ENCODE peak calls at places on chromosome 18, in four cellular contexts. One of them, this sample, is unnamed.

GRCh38 chr18:903703-904102 is 968 bp upstream of the ADCYAP1 start:
- DNase-seq in H9: peak; percentile 73
- DNase-seq in H1: peak; percentile 88
- DNase-seq in IMR-90: peak; percentile 10
- DNase-seq in this sample: peak; percentile 73

GRCh38 chr18:42976869-42977268 is 138.6 kb downstream of the RIT2 start:
- DNase-seq in H9: no peak
- DNase-seq in IMR-90: no peak
- DNase-seq in H1: no peak
- DNase-seq in this sample: peak; percentile 35

GRCh38 chr18:46296656-46297055 is 192.5 kb downstream of the HAUS1 start:
- DNase-seq in H1: no peak
- DNase-seq in IMR-90: no peak
- DNase-seq in H9: no peak
- DNase-seq in this sample: no peak

GRCh38 chr18:79077181-79077580 is 8.0 kb downstream of the ATP9B start:
- DNase-seq in IMR-90: no peak
- DNase-seq in H9: no peak
- DNase-seq in H1: no peak
- DNase-seq in this sample: peak; percentile 35

GRCh38 chr18:52394602-52395001 is 54.6 kb downstream of the DCC start:
- DNase-seq in H1: no peak
- DNase-seq in IMR-90: no peak
- DNase-seq in H9: no peak
- DNase-seq in this sample: no peak

GRCh38 chr18:79935098-79935480 is 16.4 kb downstream of the SLC66A2 start:
- DNase-seq in IMR-90: no peak
- DNase-seq in H9: peak; percentile 15
- DNase-seq in H1: no peak
- DNase-seq in this sample: no peak

GRCh38 chr18:57624988-57625387 is 3.4 kb upstream of the NARS1 start:
- DNase-seq in IMR-90: peak; percentile 52
- DNase-seq in H9: no peak
- DNase-seq in H1: no peak
- DNase-seq in this sample: peak; percentile 21

GRCh38 chr18:79203017-79203605 is 133.9 kb downstream of the ATP9B start:
- DNase-seq in H9: no peak
- DNase-seq in IMR-90: peak; percentile 50
- DNase-seq in H1: no peak
- DNase-seq in this sample: no peak

GRCh38 chr18:64115906-64116305 is 33.0 kb downstream of the LINC00305 start:
- DNase-seq in H1: no peak
- DNase-seq in IMR-90: no peak
- DNase-seq in H9: no peak
- DNase-seq in this sample: no peak

GRCh38 chr18:79507546-79508480 is 112.1 kb downstream of the NFATC1 start:
- DNase-seq in H9: no peak
- DNase-seq in H1: no peak
- DNase-seq in IMR-90: peak; percentile 41
- DNase-seq in this sample: no peak

GRCh38 chr18:31667185-31667584 is 17.2 kb downstream of the B4GALT6 start:
- DNase-seq in H1: no peak
- DNase-seq in H9: no peak
- DNase-seq in IMR-90: peak; percentile 17
- DNase-seq in this sample: no peak

GRCh38 chr18:29430416-29430815 is 1253.5 kb upstream of the CDH2 start:
- DNase-seq in H9: no peak
- DNase-seq in H1: no peak
- DNase-seq in IMR-90: peak; percentile 5
- DNase-seq in this sample: peak; percentile 21

GRCh38 chr18:47737198-47737830 is 193.1 kb downstream of the SMAD2 start:
- DNase-seq in IMR-90: no peak
- DNase-seq in H9: no peak
- DNase-seq in H1: peak; percentile 23
- DNase-seq in this sample: no peak

GRCh38 chr18:59272221-59272888 is 899 bp downstream of the RAX start:
- DNase-seq in H9: no peak
- DNase-seq in H1: peak; percentile 78
- DNase-seq in IMR-90: no peak
- DNase-seq in this sample: no peak

GRCh38 chr18:40041951-40042350 is 1913.1 kb upstream of the PIK3C3 start:
- DNase-seq in H1: no peak
- DNase-seq in H9: peak; percentile 34
- DNase-seq in IMR-90: no peak
- DNase-seq in this sample: no peak

GRCh38 chr18:80104364-80104779 is 4.7 kb upstream of the ADNP2 start:
- DNase-seq in H1: peak; percentile 59
- DNase-seq in H9: peak; percentile 48
- DNase-seq in IMR-90: no peak
- DNase-seq in this sample: peak; percentile 97

GRCh38 chr18:3902676-3903075 is 452.7 kb downstream of the TGIF1 start:
- DNase-seq in H9: no peak
- DNase-seq in H1: no peak
- DNase-seq in IMR-90: peak; percentile 50
- DNase-seq in this sample: no peak

GRCh38 chr18:49911414-49911813 is 98.1 kb upstream of the ACAA2 start:
- DNase-seq in IMR-90: no peak
- DNase-seq in H1: no peak
- DNase-seq in H9: no peak
- DNase-seq in this sample: peak; percentile 78

GRCh38 chr18:32036506-32037210 is 18.0 kb downstream of the RNF125 start:
- DNase-seq in H9: no peak
- DNase-seq in IMR-90: no peak
- DNase-seq in H1: peak; percentile 11
- DNase-seq in this sample: no peak

GRCh38 chr18:44779893-44780292 is 99.2 kb downstream of the SETBP1 start:
- DNase-seq in H1: no peak
- DNase-seq in H9: no peak
- DNase-seq in IMR-90: no peak
- DNase-seq in this sample: no peak
- H3K56ac ChIP-seq in H1: no peak overlapping the region
- H3K56ac ChIP-seq in H9: no peak overlapping the region
- H3K56ac ChIP-seq in IMR-90: no peak overlapping the region
- H3K56ac ChIP-seq in this sample: no peak overlapping the region

GRCh38 chr18:9969247-9969646 is 55.4 kb downstream of the VAPA start:
- DNase-seq in IMR-90: no peak
- DNase-seq in H9: no peak
- DNase-seq in H1: no peak
- DNase-seq in this sample: no peak
- H2BK15ac ChIP-seq in IMR-90: no peak overlapping the region
- H2BK15ac ChIP-seq in H9: no peak overlapping the region
- H2BK15ac ChIP-seq in H1: no peak overlapping the region
- H2BK15ac ChIP-seq in this sample: no peak overlapping the region

GRCh38 chr18:8279931-8280330 is 329.3 kb upstream of the RAB12 start:
- DNase-seq in H9: no peak
- DNase-seq in H1: no peak
- DNase-seq in IMR-90: no peak
- DNase-seq in this sample: no peak
- H3K56ac ChIP-seq in H9: no peak overlapping the region
- H3K56ac ChIP-seq in H1: no peak overlapping the region
- H3K56ac ChIP-seq in IMR-90: no peak overlapping the region
- H3K56ac ChIP-seq in this sample: no peak overlapping the region

DNA sequence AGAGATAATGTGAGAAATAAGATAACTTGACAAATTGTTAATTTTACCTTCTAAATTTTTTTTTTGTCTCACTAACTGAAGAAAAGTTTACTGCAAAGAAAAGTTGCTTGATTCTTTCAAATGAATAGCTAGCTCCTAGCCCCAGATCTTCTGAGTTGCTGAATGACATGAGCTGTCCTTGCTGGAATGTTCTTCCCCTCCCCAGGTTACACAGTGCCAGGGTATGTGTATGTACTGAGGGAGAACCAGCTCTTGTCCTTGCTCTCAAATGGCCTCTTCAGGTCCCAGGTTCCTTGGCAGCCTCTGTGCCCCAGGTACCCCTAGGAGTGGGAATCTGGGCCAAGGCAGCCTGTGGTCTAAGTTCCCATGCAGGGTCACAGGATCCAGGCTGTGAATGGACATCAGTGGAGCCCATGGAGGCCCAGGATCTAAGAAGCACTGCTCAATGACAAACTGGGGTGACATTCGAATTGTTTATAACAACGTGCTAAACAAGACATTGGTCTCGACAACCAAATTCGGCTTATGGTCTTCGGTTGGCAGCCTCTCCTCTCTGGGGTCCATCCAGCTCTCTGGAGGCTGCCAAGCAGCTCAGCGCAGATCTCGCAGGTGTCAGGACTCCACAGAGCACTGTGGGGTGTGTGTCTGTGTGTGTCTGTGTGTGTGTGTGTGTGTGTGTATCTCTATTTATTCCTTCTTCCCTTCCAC is 17.1 kb upstream of the INO80C start:
- DNase-seq in H9: no peak
- DNase-seq in H1: no peak
- DNase-seq in IMR-90: no peak
- DNase-seq in this sample: no peak
- H2BK15ac ChIP-seq in H9: no peak overlapping the region
- H2BK15ac ChIP-seq in H1: no peak overlapping the region
- H2BK15ac ChIP-seq in IMR-90: no peak overlapping the region
- H2BK15ac ChIP-seq in this sample: no peak overlapping the region

GRCh38 chr18:10727477-10727876 is 201.7 kb downstream of the NAPG start:
- DNase-seq in H1: no peak
- DNase-seq in H9: no peak
- DNase-seq in IMR-90: peak; percentile 39
- DNase-seq in this sample: no peak

GRCh38 chr18:10724666-10725065 is 198.8 kb downstream of the NAPG start:
- DNase-seq in IMR-90: no peak
- DNase-seq in H1: no peak
- DNase-seq in H9: no peak
- DNase-seq in this sample: no peak

DNA sequence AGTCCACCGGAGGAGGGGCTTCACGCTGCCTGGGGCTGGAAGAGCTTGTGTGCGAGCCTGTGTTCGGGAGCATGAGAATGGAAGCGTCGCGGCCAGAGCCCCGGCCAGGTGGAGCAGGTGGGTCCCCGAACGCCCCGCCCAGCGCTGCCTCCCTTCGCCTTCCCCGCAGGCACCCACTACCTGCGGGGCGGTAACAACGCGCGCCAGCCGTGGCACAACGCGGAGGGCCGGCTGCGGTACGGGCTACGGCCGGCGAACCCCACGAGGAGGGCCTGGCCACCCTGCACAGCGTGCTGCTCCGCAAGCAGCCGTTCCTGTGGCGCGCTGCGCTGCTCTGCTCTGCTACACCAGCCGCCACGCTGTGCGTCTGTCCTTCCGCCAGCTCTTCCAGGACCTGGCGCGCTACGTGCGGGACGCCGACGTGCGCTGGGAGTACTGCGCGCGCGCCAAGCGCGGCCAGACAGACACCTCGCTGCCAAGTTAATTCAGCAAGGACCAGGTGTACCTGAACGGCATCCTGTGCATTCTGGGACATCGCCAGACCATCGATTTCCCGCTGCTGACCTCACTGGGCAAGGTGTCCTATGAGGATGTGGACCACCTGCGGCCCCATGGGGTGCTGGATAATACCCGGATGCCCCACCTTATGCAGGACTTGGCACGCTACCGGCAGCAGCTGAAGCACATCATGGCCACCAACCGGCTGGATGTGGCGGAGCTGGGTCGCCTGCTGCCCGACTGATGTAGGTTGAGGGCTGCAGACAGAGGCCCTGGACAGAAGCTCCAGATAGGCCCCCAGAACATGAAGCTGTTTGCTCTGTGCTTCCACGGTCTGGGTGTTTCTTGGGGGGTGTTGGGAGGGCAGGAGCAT is 200.6 kb downstream of the NAPG start:
- DNase-seq in IMR-90: no peak
- DNase-seq in H9: no peak
- DNase-seq in H1: no peak
- DNase-seq in this sample: no peak
- H3K56ac ChIP-seq in IMR-90: no peak overlapping the region
- H3K56ac ChIP-seq in H9: no peak overlapping the region
- H3K56ac ChIP-seq in H1: no peak overlapping the region
- H3K56ac ChIP-seq in this sample: no peak overlapping the region

GRCh38 chr18:12154356-12154755 is 60.7 kb downstream of the ANKRD62 start:
- DNase-seq in H9: no peak
- DNase-seq in H1: no peak
- DNase-seq in IMR-90: no peak
- DNase-seq in this sample: no peak

GRCh38 chr18:12155996-12156395 is 62.4 kb downstream of the ANKRD62 start:
- DNase-seq in H1: no peak
- DNase-seq in IMR-90: no peak
- DNase-seq in H9: no peak
- DNase-seq in this sample: peak; percentile 1

GRCh38 chr18:12165038-12165768 is 71.6 kb downstream of the ANKRD62 start:
- DNase-seq in H9: no peak
- DNase-seq in H1: no peak
- DNase-seq in IMR-90: no peak
- DNase-seq in this sample: no peak

DNA sequence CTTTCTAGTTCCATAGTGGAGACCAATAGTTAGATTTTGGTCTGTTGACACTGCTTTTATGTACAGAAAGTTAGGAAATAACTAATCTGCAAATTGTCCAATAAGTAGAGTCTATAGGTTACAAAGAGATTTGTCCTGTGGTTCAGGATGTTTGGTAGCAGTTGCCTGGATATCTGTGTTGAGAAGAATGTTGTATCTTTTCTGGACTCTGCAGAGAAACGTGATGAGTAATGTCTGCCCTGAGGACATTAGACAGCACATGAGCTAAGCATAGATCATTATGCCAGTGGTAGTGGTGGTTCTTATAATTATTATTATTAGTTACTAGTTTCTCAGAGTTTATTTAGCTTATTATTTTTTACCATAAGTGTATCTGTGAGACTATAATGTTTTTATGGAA is 65.8 kb downstream of the ANKRD62 start:
- DNase-seq in H9: no peak
- DNase-seq in H1: no peak
- DNase-seq in IMR-90: peak; percentile 7
- DNase-seq in this sample: no peak
- H2BK15ac ChIP-seq in H9: no peak overlapping the region
- H2BK15ac ChIP-seq in H1: no peak overlapping the region
- H2BK15ac ChIP-seq in IMR-90: no peak overlapping the region
- H2BK15ac ChIP-seq in this sample: no peak overlapping the region

DNA sequence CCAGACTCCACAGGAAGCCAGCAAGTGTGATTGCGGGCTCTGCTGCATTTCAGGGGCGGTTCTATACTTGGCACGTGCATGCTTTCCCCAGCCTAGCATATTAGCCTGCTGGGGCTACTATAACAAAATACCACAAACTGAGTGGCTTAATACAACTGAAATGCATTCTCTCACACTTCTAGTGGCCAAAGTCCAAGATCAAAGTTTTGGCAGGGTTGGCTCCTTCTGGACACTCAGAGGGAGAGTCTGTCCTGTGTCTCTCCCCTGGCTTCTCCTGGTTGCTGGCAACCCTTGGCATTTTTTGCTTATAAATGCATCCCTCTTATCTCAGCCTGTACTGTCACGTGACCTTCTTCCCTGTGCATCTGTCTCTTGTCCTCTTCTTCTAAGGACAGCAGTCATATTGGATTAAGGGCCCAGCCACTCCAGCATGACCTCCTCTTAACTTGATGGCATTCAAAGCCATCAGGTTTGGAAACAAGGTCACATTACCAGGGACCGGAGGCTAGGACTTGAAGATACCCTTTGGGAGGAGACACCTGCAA is 138.7 kb downstream of the RNF152 start:
- DNase-seq in H1: no peak
- DNase-seq in IMR-90: no peak
- DNase-seq in H9: no peak
- DNase-seq in this sample: no peak
- H3K56ac ChIP-seq in H1: no peak overlapping the region
- H3K56ac ChIP-seq in IMR-90: no peak overlapping the region
- H3K56ac ChIP-seq in H9: no peak overlapping the region
- H3K56ac ChIP-seq in this sample: no peak overlapping the region